ENCODE peak calls at places on chromosomes 6 and 20, in four cellular contexts. H, D, I and Z are unnamed samples.

GRCh38 chr20:50746138-50746940 is 15.0 kb downstream of the PARD6B start:
- DNase-seq in H (no peak), I (peak; percentile 24), D (no peak), Z (no peak)

GRCh38 chr20:20435453-20435852 is 67.5 kb downstream of the INSM1 start:
- DNase-seq in H (no peak), I (no peak), D (no peak), Z (peak; percentile 24)

GRCh38 chr20:49186535-49187329 is 1.4 kb downstream of the STAU1 start:
- DNase-seq in H (peak; percentile 64), I (peak; percentile 65), D (peak; percentile 36), Z (no peak)

GRCh38 chr20:46222521-46223007 is 85.7 kb downstream of the CDH22 start:
- DNase-seq in D (no peak), I (peak; percentile 56), H (no peak), Z (no peak)

GRCh38 chr20:24665196-24665595 is 195.8 kb downstream of the SYNDIG1 start:
- DNase-seq in D (no peak), H (no peak), I (no peak), Z (no peak)

GRCh38 chr20:51452734-51453133 is 89.8 kb downstream of the NFATC2 start:
- DNase-seq in I (no peak), D (no peak), H (no peak), Z (no peak)

GRCh38 chr20:12068146-12068545 is 150.5 kb downstream of the BTBD3 start:
- DNase-seq in H (no peak), D (no peak), I (no peak), Z (no peak)

GRCh38 chr6:9140181-9140580 is 704.8 kb upstream of the SLC35B3 start:
- DNase-seq in H (no peak), D (no peak), I (no peak), Z (no peak)

GRCh38 chr6:109869398-109870165 is 108.5 kb upstream of the GPR6 start:
- DNase-seq in I (no peak), D (no peak), H (no peak), Z (peak; percentile 34)

GRCh38 chr20:53216478-53216855 is 244.3 kb downstream of the TSHZ2 start:
- DNase-seq in D (no peak), H (no peak), I (no peak), Z (no peak)

GRCh38 chr20:48805286-48805685 is 22.5 kb downstream of the PREX1 start:
- DNase-seq in D (no peak), H (no peak), I (no peak), Z (no peak)

GRCh38 chr20:7926767-7927166 is 13.5 kb downstream of the HAO1 start:
- DNase-seq in H (no peak), D (no peak), I (no peak), Z (no peak)

GRCh38 chr6:8194499-8194898 is 92.2 kb upstream of the EEF1E1 start:
- DNase-seq in I (no peak), D (no peak), H (no peak), Z (no peak)

GRCh38 chr6:20816126-20816525 is 281.9 kb downstream of the CDKAL1 start:
- DNase-seq in D (no peak), I (no peak), H (no peak), Z (no peak)